ENCODE peak calls at places on chromosomes 13 and 19, in five cellular contexts. One of them, this sample, is unnamed.
A peak's percentile ranks its signal among the peaks of the same experiment; 100 is the strongest.

GRCh38 chr13:107271226-107271625 is 703.3 kb upstream of the ARGLU1 start:
- DNase-seq in neuronal stem cell: no peak
- DNase-seq in H9: peak; percentile 71
- DNase-seq in H1: peak; percentile 49
- DNase-seq in trophoblast cell: no peak
- DNase-seq in this sample: peak; percentile 78

GRCh38 chr19:41746593-41747227 is 8.6 kb upstream of the CEACAM6 start:
- DNase-seq in trophoblast cell: peak; percentile 76
- DNase-seq in H9: peak; percentile 64
- DNase-seq in neuronal stem cell: peak; percentile 3
- DNase-seq in H1: peak; percentile 46
- DNase-seq in this sample: no peak

GRCh38 chr19:531009-531752 is 379 bp upstream of the CDC34 start:
- DNase-seq in trophoblast cell: peak; percentile 90
- DNase-seq in H1: peak; percentile 94
- DNase-seq in H9: peak; percentile 89
- DNase-seq in neuronal stem cell: peak; percentile 89
- DNase-seq in this sample: peak; percentile 80

GRCh38 chr13:78680611-78681010 is 21.7 kb upstream of the OBI1 start:
- DNase-seq in neuronal stem cell: no peak
- DNase-seq in trophoblast cell: no peak
- DNase-seq in H1: no peak
- DNase-seq in H9: no peak
- DNase-seq in this sample: no peak

GRCh38 chr19:50909240-50910070 is 1.7 kb downstream of the KLK4 start:
- DNase-seq in H9: peak; percentile 100
- DNase-seq in neuronal stem cell: peak; percentile 94
- DNase-seq in trophoblast cell: no peak
- DNase-seq in H1: peak; percentile 100
- DNase-seq in this sample: no peak

GRCh38 chr13:99067160-99067985 is 89.5 kb upstream of the DOCK9 start:
- DNase-seq in neuronal stem cell: no peak
- DNase-seq in H9: no peak
- DNase-seq in H1: no peak
- DNase-seq in trophoblast cell: peak; percentile 95
- DNase-seq in this sample: peak; percentile 70

GRCh38 chr19:5081441-5082161 is 112.7 kb downstream of the KDM4B start:
- DNase-seq in neuronal stem cell: no peak
- DNase-seq in H9: no peak
- DNase-seq in H1: no peak
- DNase-seq in trophoblast cell: no peak
- DNase-seq in this sample: no peak

GRCh38 chr19:3692141-3693029 is 7.9 kb downstream of the PIP5K1C start:
- DNase-seq in neuronal stem cell: no peak
- DNase-seq in H1: peak; percentile 84
- DNase-seq in trophoblast cell: peak; percentile 40
- DNase-seq in H9: no peak
- DNase-seq in this sample: no peak

GRCh38 chr19:12611361-12611699 is 610 bp downstream of the ZNF791 start:
- DNase-seq in trophoblast cell: peak; percentile 84
- DNase-seq in neuronal stem cell: peak; percentile 57
- DNase-seq in H9: peak; percentile 66
- DNase-seq in H1: peak; percentile 62
- DNase-seq in this sample: peak; percentile 90

GRCh38 chr13:99446242-99446641 is 55.0 kb upstream of the TM9SF2 start:
- DNase-seq in trophoblast cell: peak; percentile 24
- DNase-seq in H9: peak; percentile 61
- DNase-seq in H1: no peak
- DNase-seq in neuronal stem cell: no peak
- DNase-seq in this sample: no peak

GRCh38 chr19:3671680-3672574 is 28.3 kb downstream of the PIP5K1C start:
- DNase-seq in trophoblast cell: no peak
- DNase-seq in H9: no peak
- DNase-seq in H1: no peak
- DNase-seq in neuronal stem cell: no peak
- DNase-seq in this sample: peak; percentile 50

GRCh38 chr13:65310663-65311328 is 1919.3 kb downstream of the PCDH9 start:
- DNase-seq in neuronal stem cell: no peak
- DNase-seq in H1: no peak
- DNase-seq in H9: no peak
- DNase-seq in trophoblast cell: no peak
- DNase-seq in this sample: no peak

GRCh38 chr19:10116085-10116865 is 3.4 kb downstream of the EIF3G start:
- DNase-seq in H1: no peak
- DNase-seq in neuronal stem cell: no peak
- DNase-seq in trophoblast cell: no peak
- DNase-seq in H9: no peak
- DNase-seq in this sample: no peak

GRCh38 chr19:16259385-16260159 is 61.9 kb downstream of the AP1M1 start:
- DNase-seq in neuronal stem cell: no peak
- DNase-seq in trophoblast cell: no peak
- DNase-seq in H9: no peak
- DNase-seq in H1: no peak
- DNase-seq in this sample: no peak

GRCh38 chr13:113400621-113401451 is 36.9 kb upstream of the GRTP1 start:
- DNase-seq in trophoblast cell: no peak
- DNase-seq in H9: no peak
- DNase-seq in H1: no peak
- DNase-seq in neuronal stem cell: no peak
- DNase-seq in this sample: no peak

GRCh38 chr19:50717026-50717723 is 2.4 kb downstream of the SHANK1 start:
- DNase-seq in neuronal stem cell: no peak
- DNase-seq in trophoblast cell: no peak
- DNase-seq in H1: no peak
- DNase-seq in H9: no peak
- DNase-seq in this sample: no peak

GRCh38 chr13:109451726-109452125 is 334.7 kb downstream of the IRS2 start:
- DNase-seq in neuronal stem cell: no peak
- DNase-seq in H9: no peak
- DNase-seq in H1: no peak
- DNase-seq in trophoblast cell: no peak
- DNase-seq in this sample: no peak

GRCh38 chr13:40651866-40652587 is 14.4 kb downstream of the FOXO1 start:
- DNase-seq in H9: peak; percentile 80
- DNase-seq in neuronal stem cell: no peak
- DNase-seq in H1: peak; percentile 64
- DNase-seq in trophoblast cell: no peak
- DNase-seq in this sample: no peak

GRCh38 chr13:98556968-98557591 is 19.8 kb downstream of the STK24 start:
- DNase-seq in trophoblast cell: no peak
- DNase-seq in H9: no peak
- DNase-seq in H1: no peak
- DNase-seq in neuronal stem cell: no peak
- DNase-seq in this sample: no peak

GRCh38 chr13:49214917-49215376 is 5.2 kb upstream of the MLNR start:
- DNase-seq in trophoblast cell: peak; percentile 6
- DNase-seq in H9: peak; percentile 76
- DNase-seq in H1: peak; percentile 59
- DNase-seq in neuronal stem cell: no peak
- DNase-seq in this sample: no peak

GRCh38 chr13:58032676-58033440 is 401.3 kb downstream of the PCDH17 start:
- DNase-seq in H9: no peak
- DNase-seq in trophoblast cell: no peak
- DNase-seq in neuronal stem cell: no peak
- DNase-seq in H1: no peak
- DNase-seq in this sample: no peak

GRCh38 chr19:11130824-11131455 is 24.6 kb downstream of the SPC24 start:
- DNase-seq in trophoblast cell: peak; percentile 84
- DNase-seq in neuronal stem cell: no peak
- DNase-seq in H9: peak; percentile 84
- DNase-seq in H1: peak; percentile 91
- DNase-seq in this sample: peak; percentile 79

GRCh38 chr19:39514840-39515550 is at the start of gene SELENOV:
- DNase-seq in neuronal stem cell: no peak
- DNase-seq in trophoblast cell: no peak
- DNase-seq in H9: peak; percentile 83
- DNase-seq in H1: peak; percentile 91
- DNase-seq in this sample: no peak

GRCh38 chr13:79681069-79681468 is 200.1 kb downstream of the NDFIP2 start:
- DNase-seq in neuronal stem cell: no peak
- DNase-seq in H1: no peak
- DNase-seq in H9: no peak
- DNase-seq in trophoblast cell: peak; percentile 7
- DNase-seq in this sample: no peak

GRCh38 chr19:55441319-55441691 is 1.8 kb downstream of the SHISA7 start:
- DNase-seq in trophoblast cell: no peak
- DNase-seq in H9: peak; percentile 46
- DNase-seq in neuronal stem cell: no peak
- DNase-seq in H1: peak; percentile 60
- DNase-seq in this sample: no peak

GRCh38 chr13:91922969-91923592 is 524.7 kb downstream of the GPC5 start:
- DNase-seq in H1: no peak
- DNase-seq in trophoblast cell: no peak
- DNase-seq in neuronal stem cell: no peak
- DNase-seq in H9: no peak
- DNase-seq in this sample: no peak

GRCh38 chr19:52520013-52520412 is 7.5 kb upstream of the ZNF808 start:
- DNase-seq in H9: peak; percentile 36
- DNase-seq in neuronal stem cell: no peak
- DNase-seq in H1: no peak
- DNase-seq in trophoblast cell: no peak
- DNase-seq in this sample: no peak

GRCh38 chr19:17519967-17520366 is 8.5 kb downstream of the PGLS start:
- DNase-seq in H1: no peak
- DNase-seq in H9: no peak
- DNase-seq in trophoblast cell: no peak
- DNase-seq in neuronal stem cell: no peak
- DNase-seq in this sample: no peak

GRCh38 chr19:17520865-17521264 is 9.4 kb downstream of the PGLS start:
- DNase-seq in neuronal stem cell: no peak
- DNase-seq in H1: no peak
- DNase-seq in H9: no peak
- DNase-seq in trophoblast cell: no peak
- DNase-seq in this sample: no peak

GRCh38 chr19:17524651-17525050 is 13.2 kb downstream of the PGLS start:
- DNase-seq in neuronal stem cell: no peak
- DNase-seq in H1: no peak
- DNase-seq in trophoblast cell: no peak
- DNase-seq in H9: no peak
- DNase-seq in this sample: no peak

GRCh38 chr19:17525141-17525540 is 13.7 kb downstream of the PGLS start:
- DNase-seq in neuronal stem cell: no peak
- DNase-seq in H1: no peak
- DNase-seq in trophoblast cell: no peak
- DNase-seq in H9: no peak
- DNase-seq in this sample: no peak

GRCh38 chr19:17522988-17523872 is 11.8 kb downstream of the PGLS start:
- DNase-seq in neuronal stem cell: no peak
- DNase-seq in H1: no peak
- DNase-seq in trophoblast cell: no peak
- DNase-seq in H9: no peak
- DNase-seq in this sample: no peak
- H2BK12ac ChIP-seq in neuronal stem cell: no peak overlapping the region
- H2BK12ac ChIP-seq in H1: peak overlapping the region; percentile 9
- H2BK12ac ChIP-seq in trophoblast cell: no peak overlapping the region
- H2BK12ac ChIP-seq in H9: no peak overlapping the region
- H2BK12ac ChIP-seq in this sample: no peak overlapping the region

GRCh38 chr19:29086646-29087045 is 126.3 kb downstream of the UQCRFS1 start:
- DNase-seq in H9: no peak
- DNase-seq in H1: no peak
- DNase-seq in trophoblast cell: no peak
- DNase-seq in neuronal stem cell: no peak
- DNase-seq in this sample: no peak

GRCh38 chr19:29091127-29091526 is 121.8 kb downstream of the UQCRFS1 start:
- DNase-seq in trophoblast cell: no peak
- DNase-seq in neuronal stem cell: no peak
- DNase-seq in H9: no peak
- DNase-seq in H1: no peak
- DNase-seq in this sample: no peak

GRCh38 chr19:29089315-29089855 is 123.6 kb downstream of the UQCRFS1 start:
- DNase-seq in trophoblast cell: no peak
- DNase-seq in neuronal stem cell: no peak
- DNase-seq in H9: no peak
- DNase-seq in H1: no peak
- DNase-seq in this sample: no peak

GRCh38 chr19:29086182-29086581 is 126.8 kb downstream of the UQCRFS1 start:
- DNase-seq in neuronal stem cell: no peak
- DNase-seq in trophoblast cell: no peak
- DNase-seq in H9: no peak
- DNase-seq in H1: no peak
- DNase-seq in this sample: no peak

GRCh38 chr19:29088761-29089160 is 124.2 kb downstream of the UQCRFS1 start:
- DNase-seq in trophoblast cell: no peak
- DNase-seq in H9: no peak
- DNase-seq in neuronal stem cell: no peak
- DNase-seq in H1: no peak
- DNase-seq in this sample: no peak
- H2BK12ac ChIP-seq in trophoblast cell: no peak overlapping the region
- H2BK12ac ChIP-seq in H9: no peak overlapping the region
- H2BK12ac ChIP-seq in neuronal stem cell: no peak overlapping the region
- H2BK12ac ChIP-seq in H1: no peak overlapping the region
- H2BK12ac ChIP-seq in this sample: no peak overlapping the region

DNA sequence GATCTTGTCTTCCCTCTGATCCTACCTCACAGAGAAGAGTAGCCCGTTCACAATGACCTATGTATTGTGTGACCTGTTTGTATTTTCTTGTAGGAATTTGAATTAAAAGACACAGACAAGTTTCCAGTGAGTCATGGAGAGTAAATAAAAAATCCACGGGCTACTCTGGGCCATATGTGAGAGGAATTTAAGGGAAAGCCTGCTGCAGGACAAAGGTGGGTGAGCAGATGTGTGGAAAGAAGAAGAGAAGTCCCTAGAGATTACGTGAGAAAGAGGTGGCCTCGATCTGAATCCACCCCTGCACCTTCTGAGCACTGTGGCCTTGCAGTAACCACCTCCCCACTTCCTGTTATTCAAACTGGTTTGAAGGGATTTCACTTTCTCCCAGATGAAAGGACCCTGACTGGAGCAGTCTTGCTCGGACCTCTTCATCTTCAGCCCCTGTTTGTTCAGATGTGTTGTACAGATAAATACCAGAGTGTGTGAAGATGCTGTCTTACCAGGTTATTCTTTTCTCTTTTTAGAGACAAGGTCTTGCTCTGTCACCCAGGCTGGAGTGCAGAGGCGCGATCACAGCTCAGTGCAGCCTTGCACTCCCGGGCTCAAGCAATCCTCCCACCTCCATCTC is 205.4 kb downstream of the PDS5B start:
- DNase-seq in H9: no peak
- DNase-seq in neuronal stem cell: no peak
- DNase-seq in trophoblast cell: no peak
- DNase-seq in H1: no peak
- DNase-seq in this sample: peak; percentile 15
- H2BK12ac ChIP-seq in H9: no peak overlapping the region
- H2BK12ac ChIP-seq in neuronal stem cell: no peak overlapping the region
- H2BK12ac ChIP-seq in trophoblast cell: no peak overlapping the region
- H2BK12ac ChIP-seq in H1: no peak overlapping the region
- H2BK12ac ChIP-seq in this sample: no peak overlapping the region

DNA sequence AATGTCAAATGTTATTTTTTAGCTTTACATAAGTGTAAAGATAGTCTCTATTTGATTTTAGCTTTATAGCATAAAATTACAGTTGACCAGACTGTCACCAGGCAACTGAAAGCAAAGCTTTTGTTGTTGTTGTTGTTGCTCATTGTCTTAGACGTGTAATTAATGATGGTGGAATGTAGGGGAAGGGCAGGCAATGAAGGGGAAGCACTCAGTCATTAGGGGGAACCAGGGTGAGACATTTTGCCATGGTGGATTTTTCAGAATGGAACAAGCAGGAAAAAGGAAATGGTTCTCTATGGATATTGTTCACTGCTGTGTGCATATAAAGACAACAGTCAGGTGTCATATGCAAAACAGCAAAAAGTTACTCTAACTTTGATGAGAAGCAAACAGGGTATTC is 110.2 kb downstream of the LRCH1 start:
- DNase-seq in neuronal stem cell: no peak
- DNase-seq in H9: no peak
- DNase-seq in H1: no peak
- DNase-seq in trophoblast cell: no peak
- DNase-seq in this sample: peak; percentile 34
- H2BK12ac ChIP-seq in neuronal stem cell: no peak overlapping the region
- H2BK12ac ChIP-seq in H9: no peak overlapping the region
- H2BK12ac ChIP-seq in H1: no peak overlapping the region
- H2BK12ac ChIP-seq in trophoblast cell: no peak overlapping the region
- H2BK12ac ChIP-seq in this sample: no peak overlapping the region